ENCODE peak calls at places on chromosomes 11 and 22, in four cellular contexts. M is aorta, L is left lung, Q is HepG2. H is an unnamed sample. For H3K4me1, the result is how much of the 10 kb centered on the place peaks cover.

GRCh38 chr11:60251485-60252207 is 8.7 kb upstream of the MS4A4E start:
- DNase-seq in Q (peak), M (no peak), L (no peak), H (no peak)

GRCh38 chr22:24485608-24486007 is 9.5 kb upstream of the UPB1 start:
- DNase-seq in L (no peak), Q (no peak), M (no peak), H (no peak)

GRCh38 chr11:85694385-85694980 is 8.5 kb upstream of the CCDC89 start:
- DNase-seq in M (no peak), Q (peak), L (no peak), H (no peak)

GRCh38 chr11:69791266-69791665 is 16.1 kb upstream of the FGF4 start:
- DNase-seq in M (no peak), L (peak), Q (no peak), H (peak)

GRCh38 chr22:46575915-46576555 is 38.6 kb upstream of the CELSR1 start:
- DNase-seq in Q (no peak), L (peak), M (peak), H (no peak)

GRCh38 chr22:45319319-45319675 is 9.6 kb downstream of the FAM118A start:
- DNase-seq in M (no peak), Q (no peak), L (no peak), H (no peak)

GRCh38 chr22:46090051-46090591 is 60.2 kb upstream of the PPARA start:
- DNase-seq in L (peak), M (peak), Q (no peak), H (peak)

GRCh38 chr11:62137881-62138629 is 14.2 kb downstream of the INCENP start:
- DNase-seq in L (no peak), M (peak), Q (no peak), H (no peak)

GRCh38 chr22:20658433-20659222 is 115.3 kb upstream of the SERPIND1 start:
- DNase-seq in M (no peak), Q (no peak), L (no peak), H (no peak)

GRCh38 chr11:64647019-64647805 is 56.2 kb downstream of the SLC22A12 start:
- DNase-seq in L (no peak), M (no peak), Q (no peak), H (no peak)
- H3K4me1 ChIP-seq in L (under half), M (under half), Q (under half), H (under half)

GRCh38 chr11:45392154-45392553 is 106.0 kb upstream of the SYT13 start:
- DNase-seq in L (no peak), M (peak), Q (no peak), H (no peak)
- H3K4me1 ChIP-seq in L (under half), M (under half), Q (half or more), H (under half)

DNA sequence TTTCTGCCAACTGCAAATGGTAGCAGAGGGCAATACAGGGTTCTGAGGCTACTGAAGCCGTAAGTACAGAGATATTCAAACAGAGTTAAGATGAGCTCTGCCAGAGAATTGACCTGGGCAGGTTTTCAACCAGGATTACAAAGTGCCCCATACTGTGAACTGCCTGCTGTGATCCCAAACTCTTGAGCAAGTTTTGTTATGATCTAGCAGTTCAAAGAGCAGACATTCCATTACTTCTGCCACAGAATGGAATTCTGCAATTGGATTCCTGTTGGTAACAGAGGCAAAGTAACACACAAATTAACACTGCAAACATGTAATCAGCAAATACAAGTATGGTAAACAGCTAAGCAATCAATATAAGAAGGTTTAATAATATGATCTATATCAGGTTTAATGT is 31.2 kb downstream of the ALG9 start:
- DNase-seq in M (no peak), Q (peak), L (no peak), H (no peak)
- H3K4me1 ChIP-seq in M (under half), Q (under half), L (under half), H (under half)

GRCh38 chr11:67584881-67585873 is 1.6 kb downstream of the GSTP1 start:
- DNase-seq in M (no peak), Q (no peak), L (no peak), H (no peak)
- H3K4me1 ChIP-seq in M (under half), Q (under half), L (under half), H (under half)

GRCh38 chr22:26536762-26537134 is 24.5 kb upstream of the TFIP11 start:
- DNase-seq in Q (no peak), M (no peak), L (no peak), H (no peak)
- H3K4me1 ChIP-seq in Q (under half), M (under half), L (under half), H (under half)

DNA sequence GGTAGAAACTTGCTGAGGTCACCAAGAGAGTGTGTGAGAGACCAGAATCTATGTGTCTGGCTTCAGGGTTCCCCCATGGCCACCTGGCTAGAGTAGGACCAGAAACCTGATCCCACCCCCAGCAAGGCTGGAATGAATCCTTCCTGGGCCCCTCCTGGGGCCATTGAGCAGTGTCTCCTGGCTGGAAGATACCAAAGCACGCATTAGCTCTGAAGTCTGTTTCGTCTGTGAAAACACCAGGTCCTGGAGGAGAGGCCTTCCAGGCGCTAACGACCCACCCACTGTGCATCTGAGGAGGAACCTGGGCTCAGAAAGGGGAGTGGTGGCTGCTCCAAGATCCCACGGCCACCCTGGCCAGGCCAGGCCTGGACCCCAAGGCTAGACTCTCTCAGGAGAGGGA is 15.5 kb upstream of the TSKU start:
- DNase-seq in M (no peak), L (no peak), Q (no peak), H (no peak)
- H3K4me1 ChIP-seq in M (under half), L (under half), Q (half or more), H (under half)

DNA sequence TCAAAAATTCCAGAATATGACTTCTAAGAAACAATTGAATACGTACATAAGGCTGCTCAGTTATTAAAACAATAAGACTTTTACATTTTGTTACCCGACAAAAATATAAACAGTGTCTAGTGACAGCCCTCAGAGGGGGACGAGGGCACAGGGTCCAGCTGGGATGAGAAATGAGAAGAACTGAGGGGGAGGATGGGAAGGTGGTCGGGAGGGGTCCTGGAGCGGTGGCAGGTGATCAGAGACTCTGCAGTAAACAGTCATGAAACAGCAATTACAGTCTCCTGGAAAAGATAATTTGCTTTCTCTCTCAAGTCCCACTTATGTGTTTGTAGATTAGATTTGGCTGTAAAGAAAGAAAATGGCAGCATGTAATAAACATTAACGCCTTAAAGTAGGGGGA is 56.0 kb downstream of the PACSIN2 start:
- DNase-seq in Q (no peak), L (no peak), M (no peak), H (no peak)
- H3K4me1 ChIP-seq in Q (half or more), L (under half), M (under half), H (under half)

H was measured in psoas muscle.